ENCODE peak calls at places on chromosomes 7 and 10, in four cellular contexts. U is stimulated activated CD4-positive, alpha-beta T cell treated with anti-CD3 and anti-CD28 coated beads, TNF-alpha, amount 100 ng/mL, for 1 hour; N is M059J; C is NCI-H1092. P is an unnamed sample.

GRCh38 chr10:60823324-60823723 is 45.0 kb downstream of the CDK1 start:
- DNase-seq in C (no peak), N (no peak), U (no peak), P (no peak)

GRCh38 chr7:4712371-4713182 is 30.5 kb downstream of the FOXK1 start:
- DNase-seq in C (peak; percentile 56), N (peak; percentile 73), U (no peak), P (no peak)

GRCh38 chr7:128814496-128814895 is 15.7 kb upstream of the FLNC start:
- DNase-seq in N (no peak), U (no peak), C (no peak), P (no peak)

GRCh38 chr10:43208147-43209063 is 58.5 kb downstream of the RASGEF1A start:
- DNase-seq in C (no peak), N (no peak), U (no peak), P (no peak)

GRCh38 chr10:117653170-117653515 is 110.6 kb downstream of the EMX2 start:
- DNase-seq in N (peak; percentile 90), C (no peak), U (no peak), P (no peak)

GRCh38 chr7:41891967-41892755 is 189.3 kb upstream of the INHBA start:
- DNase-seq in C (no peak), N (no peak), U (no peak), P (no peak)

GRCh38 chr7:28754027-28754426 is 204.1 kb downstream of the TRIL start:
- DNase-seq in N (peak; percentile 49), C (no peak), U (no peak), P (no peak)

GRCh38 chr7:158585721-158586498 is 1.7 kb downstream of the PTPRN2 start:
- DNase-seq in U (no peak), N (no peak), C (no peak), P (no peak)

GRCh38 chr7:101792051-101792651 is 25.3 kb upstream of the CUX1 start:
- DNase-seq in N (peak; percentile 88), U (no peak), C (no peak), P (no peak)

GRCh38 chr10:46556515-46557318 is at the start of gene GPRIN2:
- DNase-seq in U (no peak), N (no peak), C (no peak), P (peak; percentile 9)

GRCh38 chr7:157750291-157750690 is 413.5 kb downstream of the DNAJB6 start:
- DNase-seq in U (no peak), N (no peak), C (no peak), P (no peak)

GRCh38 chr7:74206589-74207120 is 3.2 kb upstream of the LAT2 start:
- DNase-seq in U (peak; percentile 76), C (peak; percentile 59), N (peak; percentile 82), P (peak; percentile 62)

GRCh38 chr10:22552888-22553378 is 161.4 kb downstream of the PIP4K2A start:
- DNase-seq in U (no peak), C (no peak), N (peak; percentile 22), P (no peak)

GRCh38 chr10:11255796-11256444 is 238.2 kb downstream of the CELF2 start:
- DNase-seq in U (no peak), N (no peak), C (no peak), P (no peak)

GRCh38 chr7:128869944-128870285 is 7.3 kb downstream of the ATP6V1F start:
- DNase-seq in C (no peak), U (no peak), N (no peak), P (no peak)

GRCh38 chr7:132455306-132455705 is 121.0 kb downstream of the PLXNA4 start:
- DNase-seq in U (no peak), C (no peak), N (no peak), P (peak; percentile 36)

GRCh38 chr7:84686373-84686772 is 491.8 kb upstream of the SEMA3A start:
- DNase-seq in U (no peak), C (no peak), N (peak; percentile 53), P (no peak)

GRCh38 chr10:74824184-74825032 is 2.0 kb upstream of the KAT6B start:
- DNase-seq in C (no peak), U (peak; percentile 28), N (no peak), P (no peak)

GRCh38 chr7:47404005-47404404 is 177.9 kb downstream of the TNS3 start:
- DNase-seq in N (no peak), U (no peak), C (no peak), P (no peak)

GRCh38 chr10:70672993-70673928 is 955 bp downstream of the ADAMTS14 start:
- DNase-seq in C (no peak), N (peak; percentile 90), U (no peak), P (no peak)

GRCh38 chr7:129800901-129801300 is 151.9 kb downstream of the UBE2H start:
- DNase-seq in N (no peak), U (no peak), C (no peak), P (no peak)

GRCh38 chr10:21173964-21174669 is 277.0 kb upstream of the NEBL start:
- DNase-seq in N (peak; percentile 21), C (peak; percentile 20), U (peak; percentile 8), P (no peak)

GRCh38 chr7:36057375-36057774 is 95.7 kb upstream of the EEPD1 start:
- DNase-seq in N (no peak), U (no peak), C (no peak), P (no peak)

GRCh38 chr7:12765431-12766100 is 78.1 kb downstream of the ARL4A start:
- DNase-seq in U (no peak), N (no peak), C (no peak), P (no peak)

GRCh38 chr7:121505021-121505420 is 108.9 kb upstream of the FAM3C start:
- DNase-seq in U (no peak), C (no peak), N (peak; percentile 61), P (no peak)

GRCh38 chr10:78912361-78913218 is 156.2 kb upstream of the ZMIZ1 start:
- DNase-seq in U (no peak), C (no peak), N (no peak), P (no peak)

GRCh38 chr10:100993986-100994708 is 5.5 kb upstream of the LZTS2 start:
- DNase-seq in C (no peak), U (no peak), N (peak; percentile 47), P (no peak)

GRCh38 chr10:121899727-121900126 is 28.1 kb downstream of the ATE1 start:
- DNase-seq in C (no peak), N (no peak), U (no peak), P (no peak)

GRCh38 chr7:32025381-32026075 is 44.7 kb downstream of the PDE1C start:
- DNase-seq in C (no peak), U (no peak), N (no peak), P (no peak)

GRCh38 chr10:67612156-67612555 is 83.8 kb downstream of the CTNNA3 start:
- DNase-seq in C (no peak), N (no peak), U (no peak), P (no peak)

GRCh38 chr10:8331896-8332729 is 277.6 kb downstream of the GATA3 start:
- DNase-seq in N (peak; percentile 89), C (no peak), U (peak; percentile 56), P (peak; percentile 92)

GRCh38 chr7:78499283-78499682 is 700.7 kb downstream of the PHTF2 start:
- DNase-seq in U (no peak), C (no peak), N (peak; percentile 8), P (no peak)

GRCh38 chr7:80775481-80775880 is 137.0 kb downstream of the CD36 start:
- DNase-seq in U (no peak), N (peak; percentile 62), C (no peak), P (no peak)

GRCh38 chr7:152762056-152762455 is 2.5 kb downstream of the ACTR3B start:
- DNase-seq in C (no peak), U (no peak), N (no peak), P (no peak)

GRCh38 chr10:79948976-79949722 is at the start of gene SFTPD:
- DNase-seq in C (no peak), N (no peak), U (no peak), P (no peak)

GRCh38 chr10:34426041-34426440 is 389.1 kb downstream of the PARD3 start:
- DNase-seq in N (no peak), U (no peak), C (no peak), P (no peak)

GRCh38 chr7:114806590-114807167 is 115.2 kb upstream of the MDFIC start:
- DNase-seq in C (no peak), U (no peak), N (no peak), P (no peak)

GRCh38 chr10:132868995-132869394 is 73.4 kb downstream of the CFAP46 start:
- DNase-seq in C (no peak), U (no peak), N (no peak), P (no peak)

GRCh38 chr10:49649936-49650723 is 29.3 kb upstream of the C10orf53 start:
- DNase-seq in U (no peak), N (no peak), C (no peak), P (no peak)